ENCODE peak calls at places on chromosomes 6 and 20, in nine cellular contexts. G is naive thymus-derived CD4-positive, alpha-beta T cell; K is HFFc6; E is left ventricle myocardium inferior; V is CD8-positive, alpha-beta T cell; M is putamen; J is SW 1271; H is psoas muscle; D is NCI-H69. X is an unnamed sample.

GRCh38 chr20:63532449-63532971 is 4.7 kb downstream of the PTK6 start:
- DNase-seq in G (no peak), K (no peak), E (no peak), V (no peak), M (no peak), J (no peak), H (no peak), D (no peak), X (no peak)

GRCh38 chr6:140566706-140567330 is 1192.4 kb upstream of the CITED2 start:
- DNase-seq in G (no peak), K (peak), E (no peak), V (no peak), M (no peak), J (peak), H (no peak), D (peak), X (no peak)

GRCh38 chr6:166586424-166587156 is at the start of gene RAMACL:
- DNase-seq in G (peak), K (no peak), E (no peak), V (peak), M (peak), J (peak), H (no peak), D (no peak), X (peak)

GRCh38 chr6:112044856-112045255 is 9.0 kb upstream of the CCN6 start:
- DNase-seq in G (no peak), K (peak), E (no peak), V (no peak), M (no peak), J (no peak), H (no peak), D (no peak), X (no peak)

GRCh38 chr6:128570439-128571063 is 50.2 kb upstream of the PTPRK start:
- DNase-seq in G (no peak), K (no peak), E (no peak), V (no peak), M (no peak), J (no peak), H (no peak), D (peak), X (no peak)

GRCh38 chr6:158165919-158166416 is 2.1 kb downstream of the SERAC1 start:
- DNase-seq in G (no peak), K (no peak), E (no peak), V (no peak), M (no peak), J (no peak), H (no peak), D (no peak), X (no peak)

GRCh38 chr6:13979284-13980171 is 54.8 kb downstream of the RNF182 start:
- DNase-seq in G (no peak), K (no peak), E (no peak), V (no peak), M (no peak), J (no peak), H (no peak), D (no peak), X (no peak)

GRCh38 chr6:30875244-30876038 is 8.9 kb upstream of the DDR1 start:
- DNase-seq in G (no peak), K (no peak), E (no peak), V (no peak), M (no peak), J (no peak), H (no peak), D (peak), X (no peak)

GRCh38 chr20:1844723-1845523 is 50.3 kb upstream of the SIRPA start:
- DNase-seq in G (no peak), K (no peak), E (peak), V (no peak), M (peak), J (no peak), H (peak), D (peak), X (no peak)

GRCh38 chr6:2658788-2659187 is 91.9 kb downstream of the MYLK4 start:
- DNase-seq in G (no peak), K (no peak), E (no peak), V (no peak), M (no peak), J (no peak), H (no peak), D (no peak), X (no peak)

GRCh38 chr20:53959849-53960585 is 110.4 kb downstream of the BCAS1 start:
- DNase-seq in G (no peak), K (no peak), E (peak), V (no peak), M (no peak), J (no peak), H (no peak), D (no peak), X (no peak)

GRCh38 chr6:143117108-143117507 is 56.4 kb downstream of the AIG1 start:
- DNase-seq in G (no peak), K (no peak), E (no peak), V (no peak), M (no peak), J (no peak), H (no peak), D (no peak), X (no peak)

GRCh38 chr20:51531141-51531710 is 11.3 kb downstream of the NFATC2 start:
- DNase-seq in G (no peak), K (no peak), E (no peak), V (peak), M (no peak), J (no peak), H (no peak), D (peak), X (peak)

GRCh38 chr20:63553933-63554290 is at the start of gene FNDC11:
- DNase-seq in G (no peak), K (no peak), E (no peak), V (peak), M (no peak), J (no peak), H (peak), D (peak), X (no peak)

GRCh38 chr6:137043710-137044365 is 927 bp downstream of the IL20RA start:
- DNase-seq in G (no peak), K (no peak), E (peak), V (no peak), M (no peak), J (no peak), H (peak), D (peak), X (no peak)

GRCh38 chr6:3822747-3823445 is 26.3 kb upstream of the FAM50B start:
- DNase-seq in G (no peak), K (no peak), E (no peak), V (no peak), M (no peak), J (no peak), H (no peak), D (no peak), X (no peak)

GRCh38 chr6:100881707-100882040 is 545 bp upstream of the ASCC3 start:
- DNase-seq in G (no peak), K (no peak), E (no peak), V (no peak), M (peak), J (no peak), H (no peak), D (peak), X (no peak)

GRCh38 chr6:1601616-1602355 is 7.9 kb upstream of the FOXC1 start:
- DNase-seq in G (no peak), K (no peak), E (no peak), V (no peak), M (no peak), J (no peak), H (no peak), D (no peak), X (no peak)

GRCh38 chr6:52161689-52162438 is 24.3 kb upstream of the IL17A start:
- DNase-seq in G (no peak), K (no peak), E (no peak), V (no peak), M (no peak), J (no peak), H (no peak), D (no peak), X (no peak)

GRCh38 chr6:33124947-33125346 is 49.2 kb downstream of the HLA-DPB1 start:
- DNase-seq in G (no peak), K (no peak), E (no peak), V (no peak), M (no peak), J (no peak), H (no peak), D (no peak), X (no peak)

GRCh38 chr6:35046862-35047261 is 94.3 kb downstream of the TCP11 start:
- DNase-seq in G (peak), K (no peak), E (no peak), V (no peak), M (no peak), J (no peak), H (no peak), D (peak), X (no peak)

GRCh38 chr6:166253277-166254229 is 54.6 kb downstream of the PRR18 start:
- DNase-seq in G (peak), K (no peak), E (peak), V (peak), M (no peak), J (no peak), H (peak), D (peak), X (no peak)

GRCh38 chr6:170096191-170096802 is 194.6 kb downstream of the DLL1 start:
- DNase-seq in G (no peak), K (no peak), E (no peak), V (no peak), M (no peak), J (no peak), H (no peak), D (peak), X (no peak)

GRCh38 chr6:13700232-13700631 is 11.4 kb downstream of the RANBP9 start:
- DNase-seq in G (no peak), K (no peak), E (no peak), V (no peak), M (no peak), J (no peak), H (no peak), D (no peak), X (no peak)

GRCh38 chr6:41712651-41713103 is 22.7 kb downstream of the TFEB start:
- DNase-seq in G (no peak), K (peak), E (peak), V (no peak), M (peak), J (no peak), H (peak), D (no peak), X (no peak)

X was measured in activated T-helper 2 cell treated with anti-CD3 and anti-CD28 coated beads, Interferon-gamma antibody, Interleukin-2, Interleukin-4, amounts not matched to agents 10 μg/mL and 5 μg/mL and 100 μg/mL, durations not matched to agents 14 hours and 24 hours and 36 hours.